ENCODE peak calls at places on chromosome 4, in six cellular contexts. N is fibroblast of lung, M is Karpas-422, L is IMR-90, H is HCT116, S is adipocyte. P is an unnamed sample. For H3K4me1, the result is how much of the 10 kb centered on the place peaks cover.

GRCh38 chr4:169492436-169493163 is 119.8 kb downstream of the NEK1 start:
- DNase-seq in S (peak), M (peak), L (peak), N (peak), H (peak), P (peak)

GRCh38 chr4:27176400-27176799 is 315.8 kb downstream of the STIM2 start:
- DNase-seq in M (peak), H (peak), S (peak), N (peak), L (peak), P (peak)

GRCh38 chr4:113958766-113959540 is 20.5 kb downstream of the ARSJ start:
- DNase-seq in S (peak), H (peak), M (no peak), N (peak), L (peak), P (no peak)

GRCh38 chr4:55561884-55562283 is 15.2 kb upstream of the CLOCK start:
- DNase-seq in S (no peak), H (no peak), N (no peak), L (no peak), M (peak), P (no peak)

GRCh38 chr4:64940698-64941097 is 531.4 kb upstream of the TECRL start:
- DNase-seq in M (no peak), H (no peak), N (peak), S (peak), L (no peak), P (no peak)

GRCh38 chr4:157363366-157363765 is 142.8 kb downstream of the GRIA2 start:
- DNase-seq in L (no peak), S (no peak), N (no peak), M (no peak), H (no peak), P (no peak)

GRCh38 chr4:83413676-83414075 is 41.9 kb downstream of the HELQ start:
- DNase-seq in N (peak), S (no peak), M (no peak), L (peak), H (no peak), P (no peak)

GRCh38 chr4:99833766-99834165 is 17.1 kb downstream of the DAPP1 start:
- DNase-seq in M (no peak), N (no peak), L (no peak), S (no peak), H (no peak), P (no peak)

GRCh38 chr4:118790544-118790943 is 45.4 kb downstream of the SEC24D start:
- DNase-seq in N (no peak), H (no peak), S (no peak), L (no peak), M (no peak), P (no peak)

GRCh38 chr4:98341309-98341708 is 80.1 kb downstream of the RAP1GDS1 start:
- DNase-seq in L (peak), H (no peak), S (peak), M (no peak), N (peak), P (no peak)
- H3K4me1 ChIP-seq in L (under half), H (under half), S (under half), M (under half), N (under half), P (under half)

GRCh38 chr4:2812600-2812932 is 19.7 kb downstream of the SH3BP2 start:
- DNase-seq in N (no peak), H (no peak), M (no peak), S (no peak), L (no peak), P (no peak)

GRCh38 chr4:2811830-2812599 is 19.1 kb downstream of the SH3BP2 start:
- DNase-seq in M (peak), S (peak), H (peak), L (peak), N (peak), P (no peak)

GRCh38 chr4:2812985-2813384 is 20.1 kb downstream of the SH3BP2 start:
- DNase-seq in N (no peak), M (no peak), H (no peak), L (no peak), S (no peak), P (no peak)

GRCh38 chr4:2814627-2815026 is 21.7 kb downstream of the SH3BP2 start:
- DNase-seq in S (no peak), M (no peak), N (no peak), H (no peak), L (no peak), P (no peak)

DNA sequence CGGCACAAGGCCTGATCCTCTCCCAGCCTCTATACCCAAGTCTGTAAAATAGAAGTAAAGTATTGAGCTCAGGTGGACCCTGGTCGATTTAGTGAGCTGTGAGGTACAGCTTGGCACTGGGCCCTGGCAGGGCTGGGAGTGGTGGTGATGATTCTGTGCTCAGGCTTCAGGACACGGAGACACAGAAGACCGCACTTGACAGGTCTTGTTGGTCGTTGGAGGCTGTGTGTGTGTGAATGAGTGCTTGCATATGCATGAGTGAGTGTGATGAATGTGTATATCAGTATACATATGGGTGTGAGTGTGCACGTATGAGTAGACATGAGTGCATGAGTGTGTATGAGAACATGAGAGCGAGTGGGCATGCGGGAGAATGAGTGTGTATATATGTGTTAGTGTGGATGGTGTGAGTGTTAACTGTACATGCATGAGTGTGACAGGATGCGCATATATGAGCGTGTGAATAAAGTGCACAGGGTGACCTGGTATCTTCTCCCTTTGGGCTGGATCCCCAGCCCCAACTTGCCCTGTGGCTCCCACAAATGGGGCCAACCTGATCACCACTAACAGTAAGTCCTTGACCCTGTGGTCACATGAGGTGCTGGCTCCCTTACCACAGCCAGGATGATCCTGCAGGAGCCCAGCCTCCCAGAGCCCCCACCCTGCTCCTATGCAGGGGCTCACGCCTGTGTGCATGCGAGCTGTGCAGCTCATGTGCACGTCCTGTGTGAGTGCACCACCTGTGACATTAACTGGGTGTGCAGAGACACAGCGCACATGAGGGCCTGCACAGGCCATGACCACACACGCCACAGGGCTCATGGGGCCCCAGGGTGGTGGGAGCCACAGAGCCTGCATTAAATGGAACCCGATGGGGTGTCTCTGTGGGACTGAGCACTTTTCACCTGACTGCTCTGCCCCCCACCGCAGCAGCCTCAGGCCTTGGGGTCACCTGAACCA is 20.8 kb downstream of the SH3BP2 start:
- DNase-seq in N (no peak), S (no peak), H (no peak), L (no peak), M (peak), P (no peak)
- H3K4me3 ChIP-seq in N (no peak), S (peak), H (peak), L (no peak), M (peak), P (no peak)

GRCh38 chr4:184347251-184348239 is 126.8 kb downstream of the IRF2 start:
- DNase-seq in L (peak), H (no peak), N (peak), S (no peak), M (peak), P (peak)
- H3K9ac ChIP-seq in L (peak), H (no peak), N (no peak), S (peak), M (peak), P (no peak)

DNA sequence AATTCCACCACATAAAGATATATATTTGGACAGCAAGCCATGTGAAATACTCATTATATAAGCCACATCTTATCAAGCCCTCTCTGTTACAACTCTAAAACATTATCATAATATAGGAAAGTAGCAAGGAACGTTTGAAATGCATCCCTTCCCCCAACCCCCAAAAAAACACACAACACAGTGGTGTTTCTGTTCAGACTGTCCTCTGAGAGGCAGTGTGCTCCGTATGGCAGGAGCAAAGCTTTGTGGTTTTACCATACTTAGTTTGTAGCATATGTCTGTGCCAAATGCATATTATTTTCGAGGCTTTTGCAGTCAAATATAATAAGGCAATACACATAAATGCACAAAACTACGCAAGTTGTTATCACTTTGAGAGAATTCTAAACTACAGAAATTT is 194.2 kb downstream of the RAPGEF2 start:
- DNase-seq in S (no peak), L (peak), M (no peak), N (no peak), H (no peak), P (no peak)
- H3K4me1 ChIP-seq in S (under half), L (under half), M (under half), N (under half), H (under half), P (under half)

DNA sequence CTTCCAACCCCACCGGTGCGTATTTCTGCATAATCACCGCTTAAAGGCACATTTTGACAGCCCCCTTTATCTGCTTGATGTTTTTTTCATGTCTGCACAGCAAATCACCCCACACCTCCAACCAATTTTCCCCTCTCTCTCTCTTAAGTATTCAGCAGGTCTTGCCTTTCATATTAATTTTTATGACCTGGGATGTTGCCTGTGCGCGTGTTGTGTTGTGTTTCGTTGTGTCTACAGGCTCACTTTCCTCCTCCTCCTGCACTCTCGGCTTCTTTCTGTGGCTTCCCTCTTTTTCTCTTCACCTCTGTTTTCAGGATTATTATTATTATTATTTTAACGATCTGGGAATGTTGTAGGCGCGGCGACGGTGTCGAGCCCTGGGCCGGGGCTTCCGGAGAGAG is 721 bp downstream of the POU4F2 start:
- DNase-seq in H (no peak), L (no peak), S (no peak), M (no peak), N (no peak), P (no peak)
- H3K4me3 ChIP-seq in H (no peak), L (no peak), S (no peak), M (no peak), N (no peak), P (no peak)

GRCh38 chr4:8540991-8541390 is 39.2 kb upstream of the GPR78 start:
- DNase-seq in L (no peak), M (no peak), N (no peak), H (no peak), S (no peak), P (no peak)
- H3K9ac ChIP-seq in L (no peak), M (no peak), N (no peak), H (no peak), S (no peak), P (no peak)

GRCh38 chr4:13920111-13920875 is 292.8 kb upstream of the BOD1L1 start:
- DNase-seq in M (no peak), S (no peak), L (peak), N (no peak), H (no peak), P (no peak)
- H3K4me1 ChIP-seq in M (under half), S (half or more), L (under half), N (under half), H (under half), P (under half)

GRCh38 chr4:110678517-110678916 is 55.6 kb upstream of the PITX2 start:
- DNase-seq in M (no peak), N (no peak), S (no peak), H (no peak), L (no peak), P (no peak)

GRCh38 chr4:110683600-110683999 is 60.7 kb upstream of the PITX2 start:
- DNase-seq in M (no peak), H (no peak), S (no peak), L (no peak), N (no peak), P (no peak)

GRCh38 chr4:110681381-110681780 is 58.5 kb upstream of the PITX2 start:
- DNase-seq in N (no peak), M (no peak), S (no peak), H (no peak), L (no peak), P (no peak)

GRCh38 chr4:110680217-110680616 is 57.3 kb upstream of the PITX2 start:
- DNase-seq in S (no peak), M (no peak), H (no peak), L (no peak), N (no peak), P (no peak)

DNA sequence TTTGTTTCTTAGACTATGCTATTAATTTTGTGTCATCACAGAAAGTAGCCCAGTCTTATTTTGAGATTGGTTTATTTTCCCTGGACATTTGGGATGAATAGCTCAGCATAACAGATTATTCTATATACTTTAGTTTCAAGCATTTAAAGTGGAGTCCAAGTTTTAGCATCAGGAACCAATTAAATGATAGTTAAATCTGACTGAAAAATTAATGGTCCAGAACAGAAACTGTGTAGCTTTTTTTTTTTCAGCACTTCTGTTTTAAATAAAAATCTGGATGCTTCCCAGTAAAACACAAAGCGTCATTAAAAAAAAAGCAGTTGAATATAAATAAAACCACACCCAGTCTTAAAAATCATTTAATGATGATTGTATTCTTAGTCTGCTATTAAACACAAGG is 59.4 kb upstream of the PITX2 start:
- DNase-seq in L (no peak), S (no peak), M (no peak), N (no peak), H (no peak), P (no peak)
- H3K4me3 ChIP-seq in L (no peak), S (no peak), M (no peak), N (no peak), H (no peak), P (no peak)

DNA sequence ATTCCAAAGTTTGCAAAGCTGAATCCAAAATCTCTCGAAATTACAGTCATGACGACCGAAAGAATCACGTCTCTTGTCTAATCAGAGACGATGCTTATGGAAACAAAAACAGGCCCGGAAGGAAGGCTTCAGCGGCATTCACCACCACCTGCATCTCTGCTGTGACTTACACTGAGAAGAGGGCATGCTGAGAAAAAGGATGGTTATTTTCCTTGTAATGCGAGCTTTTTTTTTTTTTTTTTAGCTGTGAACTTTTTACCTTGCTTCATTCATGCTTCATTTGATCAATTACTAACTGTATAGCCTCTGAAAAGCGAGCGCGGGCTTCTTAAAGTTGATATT is 209.2 kb downstream of the SOWAHB start:
- DNase-seq in S (peak), N (peak), L (peak), M (no peak), H (no peak), P (no peak)
- H3K9ac ChIP-seq in S (peak), N (no peak), L (peak), M (no peak), H (peak), P (no peak)